ENCODE peak calls at places on chromosomes 5 and 9, in seven cellular contexts. W, V, I, N, D, H and Z are unnamed samples.

GRCh38 chr5:16737173-16737572 is 120.4 kb upstream of the RETREG1 start:
- DNase-seq in W (no peak), V (no peak), I (no peak), N (no peak), D (no peak), H (no peak), Z (no peak)

GRCh38 chr9:112361602-112362001 is 18.3 kb upstream of the HSDL2 start:
- DNase-seq in W (no peak), V (peak; percentile 34), I (no peak), N (no peak), D (no peak), H (no peak), Z (peak; percentile 18)

GRCh38 chr5:55554879-55555278 is 20.1 kb upstream of the PLPP1 start:
- DNase-seq in W (no peak), V (no peak), I (no peak), N (no peak), D (no peak), H (no peak), Z (no peak)

GRCh38 chr5:98905857-98906688 is 22.7 kb downstream of the CHD1 start:
- DNase-seq in W (no peak), V (no peak), I (no peak), N (peak; percentile 17), D (no peak), H (no peak), Z (peak; percentile 22)

GRCh38 chr5:119343766-119344165 is 12.1 kb upstream of the TNFAIP8 start:
- DNase-seq in W (no peak), V (no peak), I (no peak), N (no peak), D (no peak), H (no peak), Z (no peak)

GRCh38 chr5:17157294-17157693 is 60.1 kb upstream of the BASP1 start:
- DNase-seq in W (no peak), V (no peak), I (peak; percentile 54), N (no peak), D (no peak), H (no peak), Z (no peak)

GRCh38 chr5:165014439-165014838 is 1509.0 kb downstream of the MAT2B start:
- DNase-seq in W (no peak), V (no peak), I (no peak), N (no peak), D (no peak), H (no peak), Z (no peak)

GRCh38 chr9:136748201-136748600 is at the start of gene LCN6:
- DNase-seq in W (no peak), V (no peak), I (no peak), N (no peak), D (no peak), H (no peak), Z (no peak)

GRCh38 chr9:18706648-18707047 is 232.7 kb downstream of the ADAMTSL1 start:
- DNase-seq in W (no peak), V (no peak), I (no peak), N (no peak), D (no peak), H (no peak), Z (no peak)

GRCh38 chr5:43616535-43616934 is 13.6 kb downstream of the NNT start:
- DNase-seq in W (no peak), V (no peak), I (no peak), N (no peak), D (no peak), H (no peak), Z (no peak)

GRCh38 chr5:4413996-4414395 is 726.1 kb upstream of the ADAMTS16 start:
- DNase-seq in W (no peak), V (no peak), I (no peak), N (no peak), D (no peak), H (no peak), Z (no peak)

GRCh38 chr5:111075520-111075919 is 4.0 kb downstream of the TSLP start:
- DNase-seq in W (no peak), V (no peak), I (peak; percentile 73), N (no peak), D (no peak), H (no peak), Z (no peak)

GRCh38 chr5:173663810-173664526 is 47.5 kb upstream of the BOD1 start:
- DNase-seq in W (peak; percentile 44), V (no peak), I (no peak), N (no peak), D (no peak), H (no peak), Z (no peak)

GRCh38 chr5:93995126-93995621 is 253.8 kb upstream of the POU5F2 start:
- DNase-seq in W (no peak), V (no peak), I (peak; percentile 54), N (no peak), D (no peak), H (peak; percentile 81), Z (no peak)

GRCh38 chr9:77399964-77400363 is 222.6 kb downstream of the VPS13A start:
- DNase-seq in W (no peak), V (no peak), I (no peak), N (no peak), D (no peak), H (no peak), Z (no peak)

GRCh38 chr5:38772471-38772870 is 73.3 kb upstream of the OSMR start:
- DNase-seq in W (no peak), V (no peak), I (no peak), N (no peak), D (no peak), H (no peak), Z (no peak)

GRCh38 chr5:125446986-125447385 is 700.5 kb upstream of the ZNF608 start:
- DNase-seq in W (no peak), V (no peak), I (peak; percentile 4), N (no peak), D (no peak), H (peak; percentile 33), Z (no peak)

GRCh38 chr9:129889461-129889935 is 54.2 kb downstream of the USP20 start:
- DNase-seq in W (no peak), V (no peak), I (no peak), N (no peak), D (no peak), H (no peak), Z (no peak)
- H3K4me3 ChIP-seq in W (peak overlapping the region; percentile 37), V (no peak overlapping the region), I (no peak overlapping the region), N (no peak overlapping the region), D (no peak overlapping the region), H (no peak overlapping the region), Z (no peak overlapping the region)

GRCh38 chr5:141883184-141883947 is 5.2 kb upstream of the PCDH1 start:
- DNase-seq in W (peak; percentile 58), V (no peak), I (no peak), N (peak; percentile 73), D (no peak), H (no peak), Z (peak; percentile 65)
- H3K4me3 ChIP-seq in W (no peak overlapping the region), V (peak overlapping the region; percentile 32), I (no peak overlapping the region), N (peak overlapping the region; percentile 58), D (no peak overlapping the region), H (no peak overlapping the region), Z (peak overlapping the region; percentile 40)

GRCh38 chr9:130789747-130790672 is 45.0 kb upstream of the ABL1 start:
- DNase-seq in W (no peak), V (no peak), I (no peak), N (no peak), D (no peak), H (no peak), Z (no peak)
- H3K4me3 ChIP-seq in W (no peak overlapping the region), V (no peak overlapping the region), I (no peak overlapping the region), N (no peak overlapping the region), D (no peak overlapping the region), H (no peak overlapping the region), Z (no peak overlapping the region)

DNA sequence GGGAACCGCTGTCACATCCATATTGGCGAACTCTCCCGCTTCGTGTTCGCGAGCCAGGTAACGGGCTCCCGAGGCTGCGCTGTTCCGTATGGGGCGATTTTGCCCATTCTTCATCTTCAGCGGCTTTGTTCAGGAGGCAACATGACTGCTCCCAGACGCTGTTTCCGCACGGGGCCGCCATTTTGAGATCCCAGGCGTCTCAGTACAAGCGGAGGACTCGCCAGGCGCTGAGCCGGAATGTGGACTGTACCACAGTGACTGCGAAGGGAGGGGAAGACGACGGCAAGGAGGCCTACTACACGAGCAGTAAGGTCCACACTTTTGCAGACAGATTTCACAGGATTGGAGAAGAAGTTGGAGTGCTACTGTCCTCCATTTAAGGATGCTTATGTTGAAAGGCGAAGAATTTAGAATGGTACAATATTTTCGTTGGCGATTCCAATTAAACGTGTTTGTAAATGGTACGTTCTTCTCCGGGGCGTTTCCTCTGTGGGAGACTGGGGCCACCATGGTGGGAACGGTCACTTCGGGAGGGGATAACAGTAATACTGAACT is 41.6 kb upstream of the ZNF300 start:
- DNase-seq in W (peak; percentile 83), V (peak; percentile 73), I (peak; percentile 22), N (no peak), D (peak; percentile 75), H (peak; percentile 44), Z (peak; percentile 62)
- H3K4me3 ChIP-seq in W (peak overlapping the region; percentile 57), V (peak overlapping the region; percentile 58), I (peak overlapping the region; percentile 48), N (no peak overlapping the region), D (peak overlapping the region; percentile 76), H (peak overlapping the region; percentile 43), Z (no peak overlapping the region)

DNA sequence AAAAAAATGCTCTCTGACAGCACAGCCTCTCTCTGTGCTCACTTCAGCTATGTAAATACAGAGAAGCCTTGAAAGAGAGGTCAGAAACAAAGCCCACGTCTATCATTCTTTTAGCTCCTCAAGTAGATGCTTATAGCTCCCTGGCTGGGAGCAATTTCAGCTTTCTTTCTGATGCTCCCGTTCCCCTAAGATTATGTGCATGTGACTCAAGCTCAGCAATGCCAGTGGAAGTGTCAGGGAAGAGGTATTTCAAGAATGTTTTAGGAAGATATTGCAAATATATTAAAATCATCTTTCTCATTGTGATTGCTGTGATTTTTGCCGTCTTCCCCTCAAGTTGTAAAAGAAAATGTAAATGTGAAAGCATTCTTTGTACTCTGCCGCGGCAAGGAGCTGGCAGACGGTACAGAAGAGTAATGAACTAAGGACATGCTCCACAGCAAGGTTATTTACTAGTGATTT is 1353.7 kb upstream of the ACO1 start:
- DNase-seq in W (no peak), V (no peak), I (no peak), N (peak; percentile 42), D (no peak), H (no peak), Z (no peak)
- H3K4me3 ChIP-seq in W (no peak overlapping the region), V (peak overlapping the region; percentile 35), I (no peak overlapping the region), N (peak overlapping the region; percentile 30), D (peak overlapping the region; percentile 29), H (no peak overlapping the region), Z (no peak overlapping the region)

DNA sequence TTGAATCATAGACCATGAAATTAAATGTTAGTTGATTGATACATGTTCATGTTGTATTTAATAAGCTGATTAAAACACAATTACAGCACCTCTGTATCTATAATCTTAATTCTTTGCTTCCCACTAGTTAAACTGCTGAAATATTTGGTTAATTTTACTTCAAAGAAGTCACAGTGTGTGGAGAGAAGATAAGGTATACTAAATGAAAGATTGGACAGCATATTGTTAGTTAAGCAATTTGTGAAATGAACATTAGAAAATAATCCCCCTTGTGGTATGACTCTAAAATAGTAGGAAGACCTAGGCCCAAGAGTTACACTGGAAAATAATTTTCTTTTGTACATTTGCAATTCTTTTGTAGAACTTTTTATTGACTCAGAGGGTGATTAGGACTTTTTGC is 30.3 kb downstream of the MAN2A1 start:
- DNase-seq in W (no peak), V (no peak), I (no peak), N (no peak), D (no peak), H (no peak), Z (no peak)
- H3K4me3 ChIP-seq in W (no peak overlapping the region), V (no peak overlapping the region), I (no peak overlapping the region), N (no peak overlapping the region), D (no peak overlapping the region), H (no peak overlapping the region), Z (no peak overlapping the region)

GRCh38 chr5:14410068-14410941 is 171.3 kb upstream of the OTULINL start:
- DNase-seq in W (no peak), V (no peak), I (no peak), N (no peak), D (no peak), H (no peak), Z (peak; percentile 69)
- H3K4me3 ChIP-seq in W (no peak overlapping the region), V (no peak overlapping the region), I (no peak overlapping the region), N (no peak overlapping the region), D (peak overlapping the region; percentile 19), H (no peak overlapping the region), Z (no peak overlapping the region)